ENCODE peak calls at places on chromosome 9, in seven cellular contexts. O, J, Z, Y, S, E and B are unnamed samples.

GRCh38 chr9:29332789-29333188 is 1759.5 kb upstream of the C9orf72 start:
- DNase-seq in Y (peak; percentile 58), O (no peak), J (peak; percentile 71), Z (no peak), S (no peak), E (no peak), B (no peak)

GRCh38 chr9:13484186-13484585 is 204.7 kb upstream of the MPDZ start:
- DNase-seq in Z (no peak), J (no peak), O (no peak), Y (no peak), E (no peak), S (no peak), B (no peak)

GRCh38 chr9:68983008-68983411 is 30.9 kb downstream of the PRKACG start:
- DNase-seq in J (no peak), S (no peak), O (no peak), Y (no peak), Z (no peak), E (no peak), B (no peak)

GRCh38 chr9:109372246-109372645 is 51.4 kb upstream of the EPB41L4B start:
- DNase-seq in J (no peak), Z (no peak), S (no peak), O (no peak), E (no peak), Y (no peak), B (no peak)

GRCh38 chr9:77997611-77998349 is 33.8 kb downstream of the GNAQ start:
- DNase-seq in O (no peak), S (no peak), J (peak; percentile 46), Z (no peak), E (no peak), Y (peak; percentile 28), B (peak; percentile 30)

GRCh38 chr9:34374905-34375552 is 1.7 kb downstream of the MYORG start:
- DNase-seq in E (peak; percentile 11), S (peak; percentile 93), Y (no peak), Z (no peak), O (peak; percentile 24), J (no peak), B (no peak)

GRCh38 chr9:90929616-90930015 is 128.0 kb downstream of the SYK start:
- DNase-seq in J (no peak), O (no peak), S (no peak), Z (no peak), Y (no peak), E (no peak), B (no peak)

GRCh38 chr9:21579743-21580142 is 97.6 kb upstream of the IFNE start:
- DNase-seq in Y (peak; percentile 10), S (no peak), Z (no peak), O (no peak), J (no peak), E (no peak), B (no peak)

GRCh38 chr9:107872457-107873192 is 383.1 kb upstream of the KLF4 start:
- DNase-seq in Z (no peak), E (peak; percentile 61), Y (no peak), O (no peak), J (no peak), S (no peak), B (no peak)

GRCh38 chr9:114121445-114122151 is 22.5 kb upstream of the KIF12 start:
- DNase-seq in S (no peak), E (no peak), Z (no peak), J (no peak), Y (no peak), O (no peak), B (peak; percentile 25)
- TF ChIP-seq CTCF in S (no peak), E (no peak), Z (no peak), J (no peak), Y (no peak), O (no peak), B (no peak)

GRCh38 chr9:124291801-124292396 is 34.1 kb downstream of the NEK6 start:
- DNase-seq in S (peak; percentile 33), O (peak; percentile 25), J (no peak), Z (no peak), E (no peak), Y (no peak), B (no peak)
- TF ChIP-seq CTCF in S (no peak), O (peak; percentile 52), J (no peak), Z (no peak), E (no peak), Y (no peak), B (no peak)

GRCh38 chr9:130263601-130264413 is 1.8 kb upstream of the HMCN2 start:
- DNase-seq in O (no peak), S (no peak), Y (peak; percentile 8), E (no peak), J (no peak), Z (no peak), B (no peak)
- TF ChIP-seq CTCF in O (no peak), S (no peak), Y (no peak), E (no peak), J (no peak), Z (no peak), B (no peak)

GRCh38 chr9:17075758-17076485 is 58.9 kb upstream of the CNTLN start:
- DNase-seq in Y (peak; percentile 4), J (no peak), S (no peak), O (no peak), Z (no peak), E (no peak), B (no peak)
- TF ChIP-seq CTCF in Y (no peak), J (peak; percentile 9), S (no peak), O (no peak), Z (no peak), E (no peak), B (no peak)

DNA sequence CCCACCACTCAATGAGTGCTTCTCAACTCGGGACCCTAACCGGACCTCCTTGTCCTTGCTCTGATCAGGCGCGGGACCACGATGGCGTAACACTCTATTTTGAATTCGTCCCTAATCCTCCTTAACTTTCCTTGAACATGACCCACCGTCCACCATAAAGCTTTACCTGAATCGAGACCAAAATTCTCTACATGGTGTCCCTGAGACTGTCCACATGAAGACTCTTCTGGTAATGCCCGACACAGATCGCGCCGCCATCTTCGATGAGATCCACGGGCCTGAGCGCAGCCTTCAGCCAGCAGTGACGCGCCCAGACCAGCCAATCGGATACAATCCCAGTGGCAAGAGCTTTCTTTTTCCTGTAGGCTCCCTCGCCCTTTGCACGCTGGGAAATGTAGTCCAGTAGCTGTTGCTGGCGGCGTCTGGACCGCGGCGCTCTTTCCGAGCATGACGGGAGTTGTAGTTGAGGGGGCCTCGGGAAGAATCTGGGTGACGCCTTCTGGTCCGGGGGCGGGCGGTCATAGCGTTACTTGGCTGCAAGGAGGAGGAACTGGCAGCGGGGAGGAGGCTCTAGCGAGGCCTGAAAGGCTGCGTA is at the start of the genes MRPL50 and ZNF189:
- DNase-seq in Z (peak; percentile 87), O (peak; percentile 97), E (peak; percentile 99), J (peak; percentile 99), S (peak; percentile 99), Y (peak; percentile 99), B (peak; percentile 92)
- TF ChIP-seq CTCF in Z (no peak), O (no peak), E (no peak), J (no peak), S (no peak), Y (no peak), B (no peak)